ENCODE peak calls at places on chromosomes 2 and 18, in ten cellular contexts. A is tibial nerve, V is left ventricle myocardium inferior, K is GM10248, U is astrocyte of the spinal cord, S is nephron progenitor cell, J is transverse colon, I is foreskin fibroblast, X is RWPE2, D is type B pancreatic cell. B is an unnamed sample.

GRCh38 chr18:23487738-23488625 is 15.3 kb upstream of the RMC1 start:
- DNase-seq in A (no peak), V (no peak), K (no peak), U (peak; percentile 7), S (no peak), J (peak; percentile 23), I (peak; percentile 34), X (no peak), D (no peak), B (no peak)

GRCh38 chr2:27807476-27807875 is 36.0 kb downstream of the MRPL33 start:
- DNase-seq in A (peak; percentile 38), V (no peak), K (no peak), U (peak; percentile 52), S (peak; percentile 16), J (peak; percentile 32), I (peak; percentile 38), X (no peak), D (no peak), B (peak; percentile 44)

GRCh38 chr2:241129086-241129871 is 20.0 kb downstream of the PASK start:
- DNase-seq in A (no peak), V (no peak), K (no peak), U (no peak), S (no peak), J (no peak), I (no peak), X (no peak), D (no peak), B (no peak)

GRCh38 chr2:83196225-83196624 is 1262.9 kb downstream of the SUCLG1 start:
- DNase-seq in A (no peak), V (no peak), K (no peak), U (peak; percentile 44), S (no peak), J (no peak), I (peak; percentile 59), X (no peak), D (no peak), B (no peak)

GRCh38 chr18:63317556-63317946 is 2.0 kb downstream of the BCL2 start:
- DNase-seq in A (no peak), V (no peak), K (no peak), U (no peak), S (no peak), J (no peak), I (no peak), X (no peak), D (no peak), B (no peak)

GRCh38 chr2:8241317-8241716 is 440.5 kb upstream of the ID2 start:
- DNase-seq in A (no peak), V (no peak), K (no peak), U (no peak), S (no peak), J (no peak), I (no peak), X (no peak), D (peak; percentile 32), B (no peak)

GRCh38 chr18:51624311-51624710 is 426.8 kb upstream of the MEX3C start:
- DNase-seq in A (no peak), V (no peak), K (no peak), U (no peak), S (no peak), J (no peak), I (no peak), X (no peak), D (no peak), B (no peak)

GRCh38 chr2:232365621-232366321 is 12.8 kb upstream of the ALPP start:
- DNase-seq in A (no peak), V (no peak), K (no peak), U (peak; percentile 19), S (peak; percentile 61), J (no peak), I (peak; percentile 50), X (peak; percentile 15), D (no peak), B (peak; percentile 77)

GRCh38 chr2:226403360-226403759 is 396.3 kb downstream of the IRS1 start:
- DNase-seq in A (no peak), V (no peak), K (no peak), U (peak; percentile 47), S (no peak), J (no peak), I (peak; percentile 46), X (no peak), D (no peak), B (no peak)

GRCh38 chr2:169828141-169828811 is 1.0 kb downstream of the UBR3 start:
- DNase-seq in A (peak; percentile 33), V (peak; percentile 48), K (peak; percentile 73), U (peak; percentile 49), S (peak; percentile 61), J (peak; percentile 41), I (peak; percentile 64), X (no peak), D (no peak), B (peak; percentile 18)

GRCh38 chr2:26649992-26650712 is 9.0 kb upstream of the CIB4 start:
- DNase-seq in A (no peak), V (no peak), K (no peak), U (no peak), S (no peak), J (no peak), I (no peak), X (no peak), D (no peak), B (no peak)

GRCh38 chr2:104405628-104406027 is 448.3 kb upstream of the POU3F3 start:
- DNase-seq in A (no peak), V (no peak), K (no peak), U (no peak), S (no peak), J (no peak), I (no peak), X (no peak), D (no peak), B (no peak)

GRCh38 chr2:142165790-142166189 is 35.0 kb upstream of the LRP1B start:
- DNase-seq in A (no peak), V (no peak), K (peak; percentile 12), U (peak; percentile 65), S (no peak), J (no peak), I (peak; percentile 57), X (no peak), D (no peak), B (peak; percentile 26)

GRCh38 chr2:236550701-236551465 is 18.7 kb upstream of the ACKR3 start:
- DNase-seq in A (no peak), V (no peak), K (peak; percentile 62), U (no peak), S (no peak), J (no peak), I (no peak), X (no peak), D (no peak), B (no peak)

GRCh38 chr2:181172676-181173075 is 192.3 kb downstream of the UBE2E3 start:
- DNase-seq in A (no peak), V (no peak), K (no peak), U (no peak), S (no peak), J (no peak), I (no peak), X (no peak), D (no peak), B (no peak)

GRCh38 chr18:48575301-48575657 is 36.4 kb downstream of the CTIF start:
- DNase-seq in A (no peak), V (no peak), K (no peak), U (no peak), S (no peak), J (no peak), I (no peak), X (no peak), D (no peak), B (no peak)

GRCh38 chr18:48575658-48576453 is 37.0 kb downstream of the CTIF start:
- DNase-seq in A (no peak), V (no peak), K (no peak), U (peak; percentile 90), S (no peak), J (no peak), I (no peak), X (no peak), D (no peak), B (no peak)

GRCh38 chr18:48576454-48576766 is 37.6 kb downstream of the CTIF start:
- DNase-seq in A (no peak), V (no peak), K (no peak), U (no peak), S (no peak), J (no peak), I (no peak), X (no peak), D (no peak), B (no peak)

GRCh38 chr18:48573632-48574293 is 34.9 kb downstream of the CTIF start:
- DNase-seq in A (no peak), V (no peak), K (no peak), U (no peak), S (no peak), J (no peak), I (no peak), X (no peak), D (no peak), B (peak; percentile 17)

GRCh38 chr18:48574667-48575300 is 36.0 kb downstream of the CTIF start:
- DNase-seq in A (no peak), V (no peak), K (no peak), U (no peak), S (no peak), J (no peak), I (no peak), X (no peak), D (no peak), B (no peak)
- TF ChIP-seq CTCF in A (no peak), V (no peak), K (no peak), U (no peak), S (no peak), J (no peak), I (no peak), X (no peak), D (no peak), B (no peak)

DNA sequence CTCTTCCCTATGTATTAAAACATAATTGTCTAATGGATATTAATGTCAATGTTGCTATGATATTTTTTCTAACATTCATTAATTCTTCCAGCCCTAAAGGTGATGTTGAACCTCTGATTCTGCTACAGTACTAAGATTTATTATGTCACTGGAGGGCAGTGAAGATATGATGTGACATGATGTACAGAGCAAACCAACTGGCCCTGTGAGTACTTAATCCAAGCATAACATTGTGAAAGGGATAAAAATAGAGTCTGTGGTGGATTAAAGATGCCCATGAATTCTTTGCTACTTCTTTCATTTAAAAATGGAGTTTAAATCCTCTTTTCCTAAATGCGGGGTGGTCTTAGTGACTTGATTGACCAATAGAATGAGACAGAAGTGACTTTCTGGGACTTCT is 51.8 kb downstream of the IL1R2 start:
- DNase-seq in A (no peak), V (no peak), K (no peak), U (no peak), S (no peak), J (no peak), I (no peak), X (no peak), D (no peak), B (no peak)
- TF ChIP-seq CTCF in A (no peak), V (no peak), K (no peak), U (no peak), S (no peak), J (no peak), I (no peak), X (no peak), D (no peak), B (no peak)

GRCh38 chr2:120118471-120118870 is 104.7 kb downstream of the TMEM185B start:
- DNase-seq in A (no peak), V (no peak), K (no peak), U (no peak), S (no peak), J (no peak), I (no peak), X (no peak), D (no peak), B (no peak)
- TF ChIP-seq CTCF in A (no peak), V (no peak), K (no peak), U (no peak), S (no peak), J (no peak), I (no peak), X (no peak), D (no peak), B (no peak)

GRCh38 chr18:74654637-74655036 is 57.0 kb downstream of the ZNF407 start:
- DNase-seq in A (no peak), V (no peak), K (no peak), U (peak; percentile 56), S (no peak), J (no peak), I (peak; percentile 41), X (no peak), D (no peak), B (no peak)
- TF ChIP-seq CTCF in A (peak; percentile 13), V (peak; percentile 25), K (peak; percentile 32), U (no peak), S (no peak), J (no peak), I (no peak), X (peak; percentile 61), D (peak; percentile 53), B (no peak)

B was measured in endothelial cell.